ENCODE peak calls at places on chromosomes 2 and 18, in nine cellular contexts. N, M, O, D, Z, S, B, Y and A are unnamed samples.

GRCh38 chr2:223641062-223641461 is 38.9 kb upstream of the SCG2 start:
- DNase-seq in N (peak), M (no peak), O (no peak), D (no peak), Z (no peak), S (no peak), B (peak), Y (no peak), A (no peak)

GRCh38 chr2:162732946-162733698 is 105.4 kb downstream of the KCNH7 start:
- DNase-seq in N (peak), M (no peak), O (no peak), D (no peak), Z (no peak), S (no peak), B (no peak), Y (peak), A (no peak)

GRCh38 chr2:113762377-113763118 is 6.1 kb upstream of the SLC35F5 start:
- DNase-seq in N (peak), M (no peak), O (no peak), D (no peak), Z (no peak), S (peak), B (peak), Y (no peak), A (no peak)

GRCh38 chr2:20621366-20622295 is 29.3 kb downstream of the HS1BP3 start:
- DNase-seq in N (no peak), M (no peak), O (no peak), D (no peak), Z (no peak), S (no peak), B (no peak), Y (no peak), A (no peak)

GRCh38 chr2:20185176-20186022 is 39.5 kb downstream of the SDC1 start:
- DNase-seq in N (peak), M (no peak), O (no peak), D (no peak), Z (no peak), S (peak), B (peak), Y (peak), A (no peak)

GRCh38 chr2:98507461-98507860 is 62.8 kb downstream of the INPP4A start:
- DNase-seq in N (no peak), M (no peak), O (no peak), D (no peak), Z (no peak), S (no peak), B (no peak), Y (no peak), A (no peak)

GRCh38 chr2:27903649-27904544 is 13.4 kb downstream of the BABAM2 start:
- DNase-seq in N (peak), M (peak), O (no peak), D (no peak), Z (no peak), S (peak), B (peak), Y (no peak), A (no peak)

GRCh38 chr2:26455801-26456700 is 21.9 kb downstream of the OTOF start:
- DNase-seq in N (no peak), M (no peak), O (no peak), D (no peak), Z (no peak), S (peak), B (no peak), Y (no peak), A (no peak)

GRCh38 chr2:29013046-29013780 is 32.1 kb downstream of the TOGARAM2 start:
- DNase-seq in N (peak), M (no peak), O (no peak), D (no peak), Z (no peak), S (no peak), B (peak), Y (no peak), A (no peak)

GRCh38 chr2:226578373-226578772 is 221.2 kb downstream of the IRS1 start:
- DNase-seq in N (peak), M (no peak), O (no peak), D (no peak), Z (no peak), S (no peak), B (peak), Y (no peak), A (no peak)

GRCh38 chr2:108927936-108928659 is 60.9 kb downstream of the EDAR start:
- DNase-seq in N (peak), M (peak), O (peak), D (no peak), Z (peak), S (peak), B (peak), Y (peak), A (peak)

GRCh38 chr2:48249631-48250473 is 280.1 kb upstream of the STON1 start:
- DNase-seq in N (no peak), M (no peak), O (no peak), D (no peak), Z (no peak), S (no peak), B (peak), Y (no peak), A (no peak)

GRCh38 chr2:69997296-69998184 is 36.1 kb upstream of the ASPRV1 start:
- DNase-seq in N (peak), M (peak), O (no peak), D (no peak), Z (peak), S (no peak), B (peak), Y (peak), A (no peak)

GRCh38 chr2:136980303-136980702 is 215.0 kb downstream of the THSD7B start:
- DNase-seq in N (no peak), M (no peak), O (no peak), D (no peak), Z (no peak), S (no peak), B (no peak), Y (no peak), A (no peak)

GRCh38 chr2:32479993-32480392 is 123.2 kb downstream of the BIRC6 start:
- DNase-seq in N (no peak), M (no peak), O (no peak), D (no peak), Z (no peak), S (no peak), B (no peak), Y (no peak), A (no peak)

GRCh38 chr18:13272411-13272810 is 53.9 kb downstream of the LDLRAD4 start:
- DNase-seq in N (no peak), M (no peak), O (no peak), D (no peak), Z (no peak), S (no peak), B (no peak), Y (no peak), A (no peak)

GRCh38 chr2:217798743-217799552 is 203.8 kb downstream of the TNS1 start:
- DNase-seq in N (no peak), M (no peak), O (no peak), D (no peak), Z (no peak), S (no peak), B (no peak), Y (no peak), A (no peak)

GRCh38 chr18:74183110-74183509 is 34.8 kb downstream of the TIMM21 start:
- DNase-seq in N (peak), M (no peak), O (no peak), D (no peak), Z (no peak), S (no peak), B (no peak), Y (peak), A (no peak)

GRCh38 chr2:72182547-72183460 is 35.1 kb upstream of the CYP26B1 start:
- DNase-seq in N (no peak), M (no peak), O (no peak), D (no peak), Z (no peak), S (no peak), B (no peak), Y (no peak), A (no peak)

GRCh38 chr18:23918395-23919032 is 96.0 kb upstream of the TTC39C start:
- DNase-seq in N (peak), M (peak), O (peak), D (no peak), Z (peak), S (peak), B (peak), Y (peak), A (peak)

GRCh38 chr18:267380-267687 is 513 bp downstream of the THOC1 start:
- DNase-seq in N (no peak), M (no peak), O (no peak), D (no peak), Z (no peak), S (no peak), B (peak), Y (no peak), A (no peak)

GRCh38 chr18:68428026-68428425 is 286.9 kb downstream of the TMX3 start:
- DNase-seq in N (peak), M (no peak), O (no peak), D (peak), Z (no peak), S (no peak), B (peak), Y (peak), A (no peak)

GRCh38 chr18:8229786-8230185 is 379.5 kb upstream of the RAB12 start:
- DNase-seq in N (peak), M (no peak), O (no peak), D (no peak), Z (no peak), S (no peak), B (peak), Y (no peak), A (no peak)

GRCh38 chr2:54504866-54505265 is 48.7 kb downstream of the SPTBN1 start:
- DNase-seq in N (no peak), M (no peak), O (no peak), D (no peak), Z (no peak), S (no peak), B (no peak), Y (no peak), A (no peak)

GRCh38 chr2:107569496-107569895 is 257.2 kb upstream of the RGPD4 start:
- DNase-seq in N (no peak), M (no peak), O (no peak), D (no peak), Z (no peak), S (no peak), B (no peak), Y (no peak), A (no peak)

GRCh38 chr18:6745504-6746031 is 16.1 kb downstream of the ARHGAP28 start:
- DNase-seq in N (no peak), M (no peak), O (no peak), D (no peak), Z (no peak), S (no peak), B (no peak), Y (no peak), A (no peak)